ENCODE peak calls at places on chromosomes 11 and 22, in nine cellular contexts. X is astrocyte of the cerebellum; J is tibial artery; B is adrenal gland; V is CD4-positive, CD25-positive, alpha-beta regulatory T cell; Q is H1; S is bronchial epithelial cell; I is esophagus squamous epithelium; P is uterus. U is an unnamed sample.

GRCh38 chr11:13776134-13776815 is 107.8 kb downstream of the FAR1 start:
- DNase-seq in X (no peak), J (no peak), B (no peak), V (peak; percentile 12), Q (no peak), S (no peak), I (no peak), P (no peak), U (peak; percentile 26)

GRCh38 chr11:2097356-2097997 is 41.7 kb downstream of the IGF2 start:
- DNase-seq in X (peak; percentile 77), J (peak; percentile 75), B (peak; percentile 42), V (no peak), Q (peak; percentile 33), S (peak; percentile 72), I (no peak), P (peak; percentile 73), U (no peak)

GRCh38 chr11:111081021-111081511 is 164.5 kb upstream of the POU2AF2 start:
- DNase-seq in X (no peak), J (no peak), B (no peak), V (no peak), Q (no peak), S (no peak), I (no peak), P (no peak), U (no peak)

GRCh38 chr11:23226331-23226909 is 366.1 kb upstream of the CCDC179 start:
- DNase-seq in X (no peak), J (no peak), B (no peak), V (no peak), Q (no peak), S (peak; percentile 16), I (no peak), P (no peak), U (no peak)

GRCh38 chr11:7060828-7061227 is 28.0 kb upstream of the RBMXL2 start:
- DNase-seq in X (peak; percentile 20), J (no peak), B (no peak), V (no peak), Q (no peak), S (peak; percentile 3), I (no peak), P (no peak), U (no peak)

GRCh38 chr22:36644333-36644757 is 59.2 kb downstream of the CACNG2 start:
- DNase-seq in X (peak; percentile 92), J (no peak), B (peak; percentile 83), V (no peak), Q (no peak), S (peak; percentile 91), I (no peak), P (no peak), U (peak; percentile 61)

GRCh38 chr11:8608646-8609045 is 14.6 kb upstream of the STK33 start:
- DNase-seq in X (no peak), J (no peak), B (peak; percentile 46), V (no peak), Q (no peak), S (peak; percentile 64), I (no peak), P (no peak), U (no peak)

GRCh38 chr22:23762866-23763578 is at the start of gene C22orf15:
- DNase-seq in X (no peak), J (no peak), B (no peak), V (no peak), Q (no peak), S (no peak), I (no peak), P (no peak), U (no peak)

GRCh38 chr11:63870351-63871197 is 31.7 kb downstream of the MARK2 start:
- DNase-seq in X (no peak), J (no peak), B (peak; percentile 39), V (no peak), Q (no peak), S (no peak), I (no peak), P (no peak), U (no peak)

GRCh38 chr11:78907636-78908035 is 333.0 kb upstream of the NARS2 start:
- DNase-seq in X (no peak), J (no peak), B (no peak), V (no peak), Q (no peak), S (peak; percentile 81), I (no peak), P (no peak), U (no peak)

GRCh38 chr11:113675565-113675964 is 30.5 kb downstream of the TMPRSS5 start:
- DNase-seq in X (no peak), J (no peak), B (no peak), V (no peak), Q (no peak), S (no peak), I (no peak), P (no peak), U (no peak)

GRCh38 chr11:31237819-31238771 is 131.4 kb downstream of the DCDC1 start:
- DNase-seq in X (no peak), J (no peak), B (no peak), V (no peak), Q (peak; percentile 7), S (peak; percentile 55), I (no peak), P (no peak), U (no peak)
- H3K4me3 ChIP-seq in X (no peak overlapping the region), J (no peak overlapping the region), B (no peak overlapping the region), V (no peak overlapping the region), Q (peak overlapping the region; percentile 33), S (no peak overlapping the region), I (no peak overlapping the region), P (no peak overlapping the region), U (no peak overlapping the region)

GRCh38 chr22:29483254-29483653 is 3.2 kb downstream of the NEFH start:
- DNase-seq in X (no peak), J (no peak), B (no peak), V (no peak), Q (no peak), S (no peak), I (no peak), P (no peak), U (no peak)
- H3K4me3 ChIP-seq in X (no peak overlapping the region), J (no peak overlapping the region), B (no peak overlapping the region), V (no peak overlapping the region), Q (no peak overlapping the region), S (no peak overlapping the region), I (no peak overlapping the region), P (no peak overlapping the region), U (no peak overlapping the region)

DNA sequence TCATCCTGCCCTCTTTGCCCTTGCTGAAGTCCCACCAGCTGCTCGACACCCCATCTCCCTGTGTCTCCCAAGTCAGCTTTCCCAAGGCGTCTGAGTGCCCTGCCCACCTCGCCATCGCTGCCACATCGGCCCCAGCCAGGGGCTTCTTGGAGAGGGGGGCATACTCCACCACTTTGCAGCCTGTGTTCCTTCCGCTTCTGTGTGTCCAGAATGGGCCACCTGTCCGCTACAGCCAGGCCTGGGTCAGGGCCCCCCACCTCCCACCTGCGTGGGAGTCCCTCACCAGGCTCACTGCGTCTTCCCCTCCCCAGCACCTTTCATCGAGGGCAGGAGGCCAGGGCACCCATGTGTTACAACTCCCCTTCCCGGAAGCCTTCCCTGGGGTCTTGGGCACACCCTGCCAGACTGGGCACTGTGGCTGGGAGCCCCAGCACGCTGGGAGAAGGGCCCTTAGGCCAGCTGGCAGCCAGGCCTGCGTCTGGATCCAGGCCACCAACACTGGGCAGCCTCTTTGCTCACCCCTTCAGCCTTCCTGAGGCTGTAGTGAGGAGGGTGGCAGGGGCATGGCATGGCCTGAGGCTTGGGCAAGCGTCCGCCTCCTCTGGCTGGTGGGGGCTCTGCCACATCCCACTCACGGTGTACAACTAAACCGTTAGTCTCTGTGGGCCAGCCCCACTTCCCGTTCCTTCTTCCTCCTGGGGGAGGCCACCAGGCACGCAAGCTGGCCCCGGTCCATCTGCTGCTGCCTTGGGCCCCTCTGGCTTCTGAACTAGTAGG is 13.4 kb downstream of the CPT1A start:
- DNase-seq in X (no peak), J (no peak), B (no peak), V (no peak), Q (no peak), S (no peak), I (no peak), P (no peak), U (no peak)
- H3K4me3 ChIP-seq in X (no peak overlapping the region), J (no peak overlapping the region), B (no peak overlapping the region), V (no peak overlapping the region), Q (no peak overlapping the region), S (no peak overlapping the region), I (no peak overlapping the region), P (no peak overlapping the region), U (no peak overlapping the region)

GRCh38 chr11:18615628-18616392 is 16.2 kb downstream of the MISFA start:
- DNase-seq in X (no peak), J (no peak), B (no peak), V (no peak), Q (no peak), S (peak; percentile 52), I (no peak), P (no peak), U (no peak)
- H3K4me3 ChIP-seq in X (no peak overlapping the region), J (no peak overlapping the region), B (no peak overlapping the region), V (peak overlapping the region; percentile 22), Q (no peak overlapping the region), S (no peak overlapping the region), I (no peak overlapping the region), P (no peak overlapping the region), U (no peak overlapping the region)

GRCh38 chr11:73156114-73156513 is 14.0 kb upstream of the FCHSD2 start:
- DNase-seq in X (no peak), J (no peak), B (no peak), V (no peak), Q (no peak), S (no peak), I (no peak), P (no peak), U (no peak)

GRCh38 chr11:73154178-73154577 is 12.1 kb upstream of the FCHSD2 start:
- DNase-seq in X (no peak), J (peak; percentile 36), B (no peak), V (no peak), Q (no peak), S (no peak), I (no peak), P (peak; percentile 7), U (peak; percentile 96)

GRCh38 chr11:73158356-73159051 is 16.4 kb upstream of the FCHSD2 start:
- DNase-seq in X (no peak), J (no peak), B (no peak), V (no peak), Q (no peak), S (no peak), I (no peak), P (no peak), U (no peak)

GRCh38 chr11:73157141-73158010 is 15.3 kb upstream of the FCHSD2 start:
- DNase-seq in X (no peak), J (peak; percentile 45), B (peak; percentile 55), V (no peak), Q (no peak), S (no peak), I (no peak), P (peak; percentile 24), U (no peak)

GRCh38 chr11:73156686-73157085 is 14.6 kb upstream of the FCHSD2 start:
- DNase-seq in X (no peak), J (no peak), B (no peak), V (no peak), Q (no peak), S (no peak), I (no peak), P (no peak), U (no peak)
- H3K4me3 ChIP-seq in X (no peak overlapping the region), J (no peak overlapping the region), B (no peak overlapping the region), V (no peak overlapping the region), Q (no peak overlapping the region), S (no peak overlapping the region), I (no peak overlapping the region), P (no peak overlapping the region), U (no peak overlapping the region)

GRCh38 chr11:107882095-107882820 is 23.7 kb upstream of the SLC35F2 start:
- DNase-seq in X (no peak), J (no peak), B (no peak), V (no peak), Q (no peak), S (peak; percentile 20), I (no peak), P (no peak), U (no peak)
- H3K4me3 ChIP-seq in X (no peak overlapping the region), J (no peak overlapping the region), B (no peak overlapping the region), V (no peak overlapping the region), Q (no peak overlapping the region), S (no peak overlapping the region), I (no peak overlapping the region), P (no peak overlapping the region), U (no peak overlapping the region)

U was measured in Jurkat, Clone E6-1.